ENCODE peak calls at places on chromosomes 4 and X, in nine cellular contexts. One of them, this sample, is unnamed.

GRCh38 chr4:8912506-8912905 is 40.9 kb upstream of the HMX1 start:
- DNase-seq in fibroblast of lung: no peak
- DNase-seq in A549: no peak
- DNase-seq in ovary: no peak
- DNase-seq in AG09319: no peak
- DNase-seq in cardiac muscle cell: no peak
- DNase-seq in GM23338: no peak
- DNase-seq in tibial artery: peak
- DNase-seq in uterus: no peak
- DNase-seq in this sample: no peak

GRCh38 chr4:17758459-17758858 is 23.0 kb downstream of the FAM184B start:
- DNase-seq in cardiac muscle cell: no peak
- DNase-seq in A549: no peak
- DNase-seq in GM23338: no peak
- DNase-seq in tibial artery: no peak
- DNase-seq in ovary: no peak
- DNase-seq in uterus: no peak
- DNase-seq in AG09319: no peak
- DNase-seq in fibroblast of lung: no peak
- DNase-seq in this sample: no peak

GRCh38 chrX:38891641-38892413 is 90.6 kb downstream of the MID1IP1 start:
- DNase-seq in cardiac muscle cell: no peak
- DNase-seq in ovary: no peak
- DNase-seq in AG09319: no peak
- DNase-seq in GM23338: no peak
- DNase-seq in tibial artery: no peak
- DNase-seq in A549: no peak
- DNase-seq in uterus: no peak
- DNase-seq in fibroblast of lung: peak
- DNase-seq in this sample: peak

GRCh38 chr4:190020790-190021717 is 6.0 kb downstream of the FRG2 start:
- DNase-seq in fibroblast of lung: peak
- DNase-seq in cardiac muscle cell: peak
- DNase-seq in A549: peak
- DNase-seq in GM23338: peak
- DNase-seq in AG09319: no peak
- DNase-seq in ovary: no peak
- DNase-seq in uterus: no peak
- DNase-seq in tibial artery: no peak
- DNase-seq in this sample: peak

GRCh38 chr4:21900211-21900610 is 48.4 kb downstream of the KCNIP4 start:
- DNase-seq in cardiac muscle cell: no peak
- DNase-seq in uterus: no peak
- DNase-seq in ovary: no peak
- DNase-seq in tibial artery: no peak
- DNase-seq in A549: no peak
- DNase-seq in GM23338: no peak
- DNase-seq in fibroblast of lung: no peak
- DNase-seq in AG09319: no peak
- DNase-seq in this sample: no peak

GRCh38 chr4:17721496-17722360 is 59.7 kb downstream of the FAM184B start:
- DNase-seq in GM23338: no peak
- DNase-seq in cardiac muscle cell: peak
- DNase-seq in AG09319: peak
- DNase-seq in A549: no peak
- DNase-seq in tibial artery: no peak
- DNase-seq in fibroblast of lung: no peak
- DNase-seq in uterus: no peak
- DNase-seq in ovary: no peak
- DNase-seq in this sample: peak

GRCh38 chrX:135432881-135433521 is 11.3 kb downstream of the SMIM10L2A start:
- DNase-seq in GM23338: no peak
- DNase-seq in tibial artery: no peak
- DNase-seq in AG09319: no peak
- DNase-seq in A549: no peak
- DNase-seq in fibroblast of lung: no peak
- DNase-seq in ovary: no peak
- DNase-seq in uterus: peak
- DNase-seq in cardiac muscle cell: no peak
- DNase-seq in this sample: no peak

GRCh38 chr4:128862608-128863313 is 53.3 kb downstream of the JADE1 start:
- DNase-seq in A549: peak
- DNase-seq in fibroblast of lung: no peak
- DNase-seq in GM23338: no peak
- DNase-seq in cardiac muscle cell: no peak
- DNase-seq in AG09319: no peak
- DNase-seq in ovary: no peak
- DNase-seq in uterus: no peak
- DNase-seq in tibial artery: no peak
- DNase-seq in this sample: peak

GRCh38 chr4:53043900-53044650 is 182.0 kb downstream of the RASL11B start:
- DNase-seq in tibial artery: no peak
- DNase-seq in fibroblast of lung: no peak
- DNase-seq in A549: no peak
- DNase-seq in cardiac muscle cell: no peak
- DNase-seq in AG09319: no peak
- DNase-seq in uterus: no peak
- DNase-seq in ovary: no peak
- DNase-seq in GM23338: no peak
- DNase-seq in this sample: no peak

GRCh38 chr4:55838952-55839351 is 14.5 kb upstream of the EXOC1 start:
- DNase-seq in AG09319: no peak
- DNase-seq in tibial artery: no peak
- DNase-seq in cardiac muscle cell: no peak
- DNase-seq in ovary: no peak
- DNase-seq in fibroblast of lung: no peak
- DNase-seq in A549: no peak
- DNase-seq in GM23338: no peak
- DNase-seq in uterus: no peak
- DNase-seq in this sample: no peak

GRCh38 chr4:26020083-26020668 is 106.2 kb downstream of the SMIM20 start:
- DNase-seq in tibial artery: no peak
- DNase-seq in A549: no peak
- DNase-seq in fibroblast of lung: peak
- DNase-seq in uterus: no peak
- DNase-seq in cardiac muscle cell: peak
- DNase-seq in AG09319: no peak
- DNase-seq in GM23338: no peak
- DNase-seq in ovary: no peak
- DNase-seq in this sample: peak

GRCh38 chrX:153972368-153973126 is at the start of gene TMEM187:
- DNase-seq in cardiac muscle cell: peak
- DNase-seq in A549: peak
- DNase-seq in ovary: peak
- DNase-seq in fibroblast of lung: peak
- DNase-seq in uterus: peak
- DNase-seq in tibial artery: peak
- DNase-seq in GM23338: peak
- DNase-seq in AG09319: peak
- DNase-seq in this sample: peak

GRCh38 chr4:23930750-23931488 is 41.1 kb upstream of the PPARGC1A start:
- DNase-seq in GM23338: peak
- DNase-seq in ovary: peak
- DNase-seq in tibial artery: peak
- DNase-seq in fibroblast of lung: peak
- DNase-seq in uterus: peak
- DNase-seq in AG09319: no peak
- DNase-seq in A549: no peak
- DNase-seq in cardiac muscle cell: peak
- DNase-seq in this sample: no peak

GRCh38 chr4:183747931-183748664 is 89.0 kb downstream of the TRAPPC11 start:
- DNase-seq in ovary: no peak
- DNase-seq in fibroblast of lung: no peak
- DNase-seq in cardiac muscle cell: no peak
- DNase-seq in GM23338: no peak
- DNase-seq in uterus: no peak
- DNase-seq in AG09319: no peak
- DNase-seq in tibial artery: no peak
- DNase-seq in A549: no peak
- DNase-seq in this sample: peak

GRCh38 chrX:34300871-34301270 is 168.8 kb upstream of the FAM47A start:
- DNase-seq in AG09319: peak
- DNase-seq in cardiac muscle cell: peak
- DNase-seq in fibroblast of lung: peak
- DNase-seq in uterus: no peak
- DNase-seq in tibial artery: no peak
- DNase-seq in A549: peak
- DNase-seq in ovary: no peak
- DNase-seq in GM23338: peak
- DNase-seq in this sample: peak

GRCh38 chr4:25667931-25668557 is 12.4 kb downstream of the SLC34A2 start:
- DNase-seq in A549: no peak
- DNase-seq in fibroblast of lung: no peak
- DNase-seq in ovary: no peak
- DNase-seq in tibial artery: peak
- DNase-seq in AG09319: no peak
- DNase-seq in cardiac muscle cell: peak
- DNase-seq in uterus: no peak
- DNase-seq in GM23338: peak
- DNase-seq in this sample: no peak

GRCh38 chrX:10634681-10635161 is 14.3 kb upstream of the MID1 start:
- DNase-seq in fibroblast of lung: peak
- DNase-seq in AG09319: no peak
- DNase-seq in cardiac muscle cell: peak
- DNase-seq in tibial artery: no peak
- DNase-seq in A549: peak
- DNase-seq in ovary: no peak
- DNase-seq in GM23338: no peak
- DNase-seq in uterus: peak
- DNase-seq in this sample: peak

GRCh38 chr4:1113311-1114009 is at the start of gene RNF212:
- DNase-seq in ovary: peak
- DNase-seq in AG09319: no peak
- DNase-seq in GM23338: peak
- DNase-seq in A549: peak
- DNase-seq in tibial artery: no peak
- DNase-seq in fibroblast of lung: no peak
- DNase-seq in cardiac muscle cell: peak
- DNase-seq in uterus: peak
- DNase-seq in this sample: no peak

GRCh38 chr4:76334885-76335284 is 28.4 kb downstream of the STBD1 start:
- DNase-seq in A549: no peak
- DNase-seq in uterus: no peak
- DNase-seq in AG09319: no peak
- DNase-seq in ovary: no peak
- DNase-seq in fibroblast of lung: no peak
- DNase-seq in cardiac muscle cell: no peak
- DNase-seq in tibial artery: no peak
- DNase-seq in GM23338: no peak
- DNase-seq in this sample: no peak

DNA sequence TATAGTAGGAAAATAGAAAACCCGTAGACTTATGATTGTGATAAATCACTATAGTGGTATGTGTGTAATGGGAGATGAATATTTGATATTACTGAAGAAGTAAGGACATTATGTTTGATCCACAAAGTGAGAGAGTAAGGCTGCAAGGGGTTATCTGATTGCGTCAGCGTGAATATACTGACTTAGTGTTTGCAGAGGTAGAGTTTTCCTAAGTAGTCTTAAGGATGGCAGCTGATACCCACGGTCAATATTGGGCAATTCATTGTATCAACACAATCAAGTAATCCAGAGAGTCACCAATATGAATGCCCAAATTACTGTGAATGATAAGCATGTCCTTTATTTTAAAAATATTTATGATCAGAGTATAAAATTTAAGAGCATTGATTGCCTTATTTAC is 83.7 kb downstream of the SPOCK3 start:
- DNase-seq in ovary: no peak
- DNase-seq in AG09319: no peak
- DNase-seq in tibial artery: no peak
- DNase-seq in A549: no peak
- DNase-seq in GM23338: no peak
- DNase-seq in fibroblast of lung: no peak
- DNase-seq in uterus: no peak
- DNase-seq in cardiac muscle cell: no peak
- DNase-seq in this sample: no peak
- TF ChIP-seq CTCF in ovary: no peak
- TF ChIP-seq CTCF in AG09319: no peak
- TF ChIP-seq CTCF in tibial artery: no peak
- TF ChIP-seq CTCF in A549: no peak
- TF ChIP-seq CTCF in GM23338: no peak
- TF ChIP-seq CTCF in fibroblast of lung: no peak
- TF ChIP-seq CTCF in uterus: no peak
- TF ChIP-seq CTCF in cardiac muscle cell: no peak
- TF ChIP-seq CTCF in this sample: no peak

GRCh38 chrX:54419559-54420302 is 20.5 kb upstream of the TSR2 start:
- DNase-seq in GM23338: no peak
- DNase-seq in AG09319: no peak
- DNase-seq in cardiac muscle cell: no peak
- DNase-seq in ovary: no peak
- DNase-seq in A549: no peak
- DNase-seq in fibroblast of lung: no peak
- DNase-seq in tibial artery: no peak
- DNase-seq in uterus: no peak
- DNase-seq in this sample: no peak
- TF ChIP-seq CTCF in GM23338: no peak
- TF ChIP-seq CTCF in AG09319: no peak
- TF ChIP-seq CTCF in cardiac muscle cell: no peak
- TF ChIP-seq CTCF in ovary: no peak
- TF ChIP-seq CTCF in A549: no peak
- TF ChIP-seq CTCF in fibroblast of lung: no peak
- TF ChIP-seq CTCF in tibial artery: no peak
- TF ChIP-seq CTCF in uterus: no peak
- TF ChIP-seq CTCF in this sample: no peak

GRCh38 chrX:46759645-46759974 is 692 bp upstream of the SLC9A7 start:
- DNase-seq in ovary: no peak
- DNase-seq in GM23338: peak
- DNase-seq in A549: no peak
- DNase-seq in tibial artery: no peak
- DNase-seq in cardiac muscle cell: peak
- DNase-seq in fibroblast of lung: peak
- DNase-seq in uterus: no peak
- DNase-seq in AG09319: no peak
- DNase-seq in this sample: peak
- TF ChIP-seq CTCF in ovary: no peak
- TF ChIP-seq CTCF in GM23338: no peak
- TF ChIP-seq CTCF in A549: no peak
- TF ChIP-seq CTCF in tibial artery: no peak
- TF ChIP-seq CTCF in cardiac muscle cell: no peak
- TF ChIP-seq CTCF in fibroblast of lung: no peak
- TF ChIP-seq CTCF in uterus: no peak
- TF ChIP-seq CTCF in AG09319: no peak
- TF ChIP-seq CTCF in this sample: no peak

GRCh38 chr4:73669410-73670183 is 49.4 kb upstream of the RASSF6 start:
- DNase-seq in AG09319: no peak
- DNase-seq in tibial artery: no peak
- DNase-seq in fibroblast of lung: peak
- DNase-seq in ovary: peak
- DNase-seq in GM23338: no peak
- DNase-seq in uterus: no peak
- DNase-seq in A549: no peak
- DNase-seq in cardiac muscle cell: peak
- DNase-seq in this sample: no peak
- TF ChIP-seq CTCF in AG09319: no peak
- TF ChIP-seq CTCF in tibial artery: no peak
- TF ChIP-seq CTCF in fibroblast of lung: no peak
- TF ChIP-seq CTCF in ovary: no peak
- TF ChIP-seq CTCF in GM23338: no peak
- TF ChIP-seq CTCF in uterus: no peak
- TF ChIP-seq CTCF in A549: no peak
- TF ChIP-seq CTCF in cardiac muscle cell: no peak
- TF ChIP-seq CTCF in this sample: no peak

This sample was measured in IMR-90.